ENCODE peak calls at places on chromosomes 1 and 21, in five cellular contexts. H is A549, D is stomach, R is adrenal gland, S is heart left ventricle. I is an unnamed sample.

GRCh38 chr1:99334991-99335390 is 70.7 kb downstream of the PLPPR4 start:
- DNase-seq in S (no peak), H (no peak), R (no peak), D (no peak), I (no peak)

GRCh38 chr21:46459356-46460112 is 843 bp downstream of the DIP2A start:
- DNase-seq in S (peak), H (no peak), R (peak), D (peak), I (no peak)

GRCh38 chr1:226131639-226132038 is 54.9 kb downstream of the ACBD3 start:
- DNase-seq in D (no peak), H (no peak), R (no peak), S (no peak), I (no peak)

GRCh38 chr1:54528613-54529012 is 19.4 kb upstream of the ACOT11 start:
- DNase-seq in H (no peak), D (no peak), R (no peak), S (no peak), I (no peak)

GRCh38 chr1:156060937-156061636 is at the start of gene RAB25:
- DNase-seq in H (no peak), R (no peak), S (peak), D (peak), I (no peak)

GRCh38 chr1:241356519-241357365 is at the start of gene RGS7:
- DNase-seq in D (peak), H (peak), S (no peak), R (peak), I (peak)

GRCh38 chr1:178581351-178581951 is 68.5 kb downstream of the TEX35 start:
- DNase-seq in H (no peak), R (no peak), D (no peak), S (no peak), I (no peak)

GRCh38 chr1:116971965-116972675 is 29.4 kb upstream of the CD101 start:
- DNase-seq in H (no peak), R (no peak), D (no peak), S (no peak), I (no peak)

GRCh38 chr21:45333583-45334121 is 46.0 kb upstream of the POFUT2 start:
- DNase-seq in R (no peak), S (no peak), D (no peak), H (no peak), I (no peak)

GRCh38 chr1:202154766-202155477 is 5.5 kb downstream of the PTPN7 start:
- DNase-seq in S (no peak), D (peak), H (peak), R (no peak), I (peak)

GRCh38 chr1:220990417-220991337 is 111.4 kb downstream of the HLX start:
- DNase-seq in H (peak), D (no peak), S (no peak), R (no peak), I (no peak)

GRCh38 chr1:242523968-242524570 is 428 bp downstream of the PLD5 start:
- DNase-seq in R (peak), D (no peak), H (peak), S (peak), I (no peak)

GRCh38 chr1:226417830-226418546 is 10.1 kb upstream of the PARP1 start:
- DNase-seq in S (no peak), H (no peak), D (no peak), R (no peak), I (no peak)

GRCh38 chr1:62304515-62304914 is 14.7 kb downstream of the KANK4 start:
- DNase-seq in S (no peak), H (no peak), D (no peak), R (no peak), I (no peak)

GRCh38 chr21:36288651-36289243 is 31.2 kb upstream of the MORC3 start:
- DNase-seq in D (no peak), S (no peak), H (no peak), R (no peak), I (no peak)

GRCh38 chr1:210477328-210477924 is 148.7 kb downstream of the HHAT start:
- DNase-seq in R (no peak), D (no peak), H (peak), S (no peak), I (peak)

GRCh38 chr21:32378956-32379355 is 13.9 kb downstream of the URB1 start:
- DNase-seq in S (peak), H (no peak), D (no peak), R (no peak), I (no peak)

GRCh38 chr21:27532081-27532480 is 565.2 kb upstream of the ADAMTS5 start:
- DNase-seq in D (no peak), R (no peak), S (no peak), H (peak), I (peak)

GRCh38 chr1:30405631-30406212 is 317.7 kb downstream of the MATN1 start:
- DNase-seq in S (no peak), H (no peak), D (peak), R (no peak), I (no peak)

GRCh38 chr1:87933171-87933570 is 604.5 kb downstream of the LMO4 start:
- DNase-seq in R (no peak), D (no peak), H (no peak), S (no peak), I (no peak)

GRCh38 chr21:41970751-41971653 is 17.2 kb upstream of the C2CD2 start:
- DNase-seq in D (peak), H (no peak), S (no peak), R (no peak), I (no peak)

GRCh38 chr1:169086603-169087455 is 19.7 kb upstream of the ATP1B1 start:
- DNase-seq in R (no peak), S (no peak), H (peak), D (no peak), I (no peak)

GRCh38 chr21:41317458-41317857 is 857 bp downstream of the FAM3B start:
- DNase-seq in D (peak), H (no peak), S (no peak), R (no peak), I (no peak)

DNA sequence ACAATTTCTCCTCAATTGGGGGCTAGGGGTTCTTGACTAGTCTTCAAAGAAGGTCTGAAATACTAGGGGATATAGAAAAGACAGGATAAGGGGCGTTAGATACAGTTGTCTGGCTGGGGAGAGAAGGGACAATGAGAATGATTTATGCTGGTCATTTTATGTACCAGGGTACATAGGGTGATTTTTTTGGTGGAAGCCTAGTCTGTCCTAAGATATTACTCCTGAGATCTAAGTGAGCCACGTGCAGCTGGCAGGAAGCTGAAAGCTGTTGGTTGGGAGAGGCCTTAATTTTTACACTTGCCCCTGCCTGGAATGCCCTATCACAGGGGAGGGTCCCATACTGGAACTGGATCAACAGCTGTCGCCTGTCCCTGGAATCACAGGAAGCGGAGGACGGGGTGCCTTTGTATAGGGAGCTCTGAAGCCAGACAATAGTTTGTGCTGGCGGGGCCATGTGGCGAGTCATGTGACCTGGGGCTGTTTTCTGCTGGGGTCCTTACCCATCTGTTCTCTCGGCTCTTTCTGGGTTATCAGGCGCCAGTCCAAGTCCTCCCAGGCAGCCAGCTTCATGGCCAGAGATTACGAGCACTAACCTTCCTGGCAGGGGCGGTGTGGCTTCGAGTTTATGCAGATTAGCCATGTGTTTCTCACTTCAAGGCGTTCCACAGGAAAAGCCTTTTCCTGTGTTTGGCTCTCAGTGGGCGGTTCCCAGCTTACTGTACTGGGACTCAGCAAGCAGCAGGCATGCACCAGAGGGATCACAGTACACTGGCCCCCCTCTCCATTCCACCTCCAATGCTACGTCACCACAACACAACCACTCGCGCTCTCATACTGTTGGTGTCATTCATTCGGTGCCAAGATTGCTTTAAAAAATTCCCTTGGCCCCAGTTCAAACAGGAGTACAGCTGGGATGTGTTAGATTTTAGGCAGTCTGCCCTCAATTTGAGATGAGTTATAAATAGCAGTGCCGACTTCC is 27.5 kb downstream of the ARID1A start:
- DNase-seq in D (peak), R (peak), H (peak), S (peak), I (peak)
- TF ChIP-seq POLR2A in D (no peak), R (no peak), H (no peak), S (no peak), I (no peak)

DNA sequence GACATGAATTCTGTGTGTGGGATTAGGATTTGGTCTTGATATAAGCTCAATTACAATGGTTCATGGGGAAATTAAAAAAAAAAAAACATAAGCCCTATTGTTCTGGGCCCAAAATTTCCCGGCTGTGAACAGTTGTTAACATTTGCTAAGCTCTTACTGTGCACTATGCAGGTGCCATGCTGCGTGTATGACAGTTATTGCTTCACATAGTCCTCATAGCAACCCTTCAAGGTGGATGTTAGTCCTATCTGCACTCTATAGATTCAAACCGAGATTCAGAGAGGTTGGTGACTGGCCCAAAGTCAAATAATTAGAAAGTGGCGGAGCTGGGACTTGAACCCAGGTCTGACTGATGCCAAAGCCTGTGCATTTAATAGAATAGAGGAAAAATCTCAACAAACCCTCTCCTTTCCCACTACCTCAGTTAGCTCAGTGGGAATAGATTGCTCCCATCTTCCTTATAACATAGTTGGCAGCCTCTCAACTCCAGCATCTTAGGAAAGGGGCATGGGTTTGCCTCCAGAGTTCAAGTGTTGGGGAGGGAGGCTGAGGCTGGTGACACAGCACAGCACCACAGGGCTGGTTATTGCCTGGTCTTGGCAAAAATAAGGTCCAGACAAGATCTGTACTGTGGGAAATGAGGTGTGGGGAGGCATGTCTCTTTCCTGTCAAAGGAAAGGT is 55.0 kb upstream of the GCLM start:
- DNase-seq in H (no peak), R (no peak), D (no peak), S (no peak), I (no peak)
- TF ChIP-seq POLR2A in H (no peak), R (no peak), D (no peak), S (no peak), I (no peak)

GRCh38 chr1:160638926-160639325 is 7.9 kb downstream of the SLAMF1 start:
- DNase-seq in H (no peak), D (no peak), S (no peak), R (no peak), I (no peak)

GRCh38 chr1:160637821-160638539 is 8.9 kb downstream of the SLAMF1 start:
- DNase-seq in S (no peak), H (no peak), R (no peak), D (no peak), I (no peak)

GRCh38 chr1:160638540-160638857 is 8.3 kb downstream of the SLAMF1 start:
- DNase-seq in D (no peak), S (no peak), R (no peak), H (no peak), I (no peak)

GRCh38 chr1:160640359-160641123 is 6.3 kb downstream of the SLAMF1 start:
- DNase-seq in D (no peak), R (no peak), H (no peak), S (no peak), I (no peak)

DNA sequence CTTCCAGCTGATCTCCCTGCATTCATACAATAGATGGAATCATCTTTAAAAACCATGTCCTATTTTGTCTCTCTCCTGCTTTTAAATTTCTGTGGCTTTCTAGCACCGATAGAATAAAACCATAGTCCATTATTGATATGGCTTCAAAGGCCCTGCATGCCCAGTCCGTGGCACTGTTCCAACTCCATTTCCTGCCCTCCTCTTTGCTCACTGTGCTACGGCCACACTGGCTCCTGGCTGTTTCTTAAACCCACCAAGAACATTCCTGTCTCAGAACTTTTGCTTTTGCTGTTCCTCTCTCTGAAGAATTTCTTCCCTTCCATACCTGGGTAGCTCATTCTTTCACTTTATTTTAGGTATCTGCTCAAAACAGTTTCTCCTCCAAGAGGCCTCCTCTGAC is 7.2 kb downstream of the SLAMF1 start:
- DNase-seq in H (no peak), R (no peak), S (no peak), D (peak), I (no peak)
- TF ChIP-seq POLR2A in H (no peak), R (no peak), S (no peak), D (no peak), I (no peak)

GRCh38 chr1:162219461-162219860 is 150.0 kb downstream of the NOS1AP start:
- DNase-seq in R (no peak), S (no peak), H (no peak), D (no peak), I (no peak)
- TF ChIP-seq POLR2A in R (no peak), S (no peak), H (no peak), D (no peak), I (no peak)

GRCh38 chr1:15975805-15976680 is at the start of gene ZBTB17:
- DNase-seq in D (peak), H (peak), R (peak), S (peak), I (peak)
- TF ChIP-seq POLR2A in D (peak), H (peak), R (peak), S (no peak), I (peak)

GRCh38 chr1:183247931-183248330 is 61.9 kb downstream of the LAMC2 start:
- DNase-seq in D (no peak), R (no peak), H (no peak), S (no peak), I (no peak)
- TF ChIP-seq POLR2A in D (no peak), R (no peak), H (no peak), S (no peak), I (no peak)

DNA sequence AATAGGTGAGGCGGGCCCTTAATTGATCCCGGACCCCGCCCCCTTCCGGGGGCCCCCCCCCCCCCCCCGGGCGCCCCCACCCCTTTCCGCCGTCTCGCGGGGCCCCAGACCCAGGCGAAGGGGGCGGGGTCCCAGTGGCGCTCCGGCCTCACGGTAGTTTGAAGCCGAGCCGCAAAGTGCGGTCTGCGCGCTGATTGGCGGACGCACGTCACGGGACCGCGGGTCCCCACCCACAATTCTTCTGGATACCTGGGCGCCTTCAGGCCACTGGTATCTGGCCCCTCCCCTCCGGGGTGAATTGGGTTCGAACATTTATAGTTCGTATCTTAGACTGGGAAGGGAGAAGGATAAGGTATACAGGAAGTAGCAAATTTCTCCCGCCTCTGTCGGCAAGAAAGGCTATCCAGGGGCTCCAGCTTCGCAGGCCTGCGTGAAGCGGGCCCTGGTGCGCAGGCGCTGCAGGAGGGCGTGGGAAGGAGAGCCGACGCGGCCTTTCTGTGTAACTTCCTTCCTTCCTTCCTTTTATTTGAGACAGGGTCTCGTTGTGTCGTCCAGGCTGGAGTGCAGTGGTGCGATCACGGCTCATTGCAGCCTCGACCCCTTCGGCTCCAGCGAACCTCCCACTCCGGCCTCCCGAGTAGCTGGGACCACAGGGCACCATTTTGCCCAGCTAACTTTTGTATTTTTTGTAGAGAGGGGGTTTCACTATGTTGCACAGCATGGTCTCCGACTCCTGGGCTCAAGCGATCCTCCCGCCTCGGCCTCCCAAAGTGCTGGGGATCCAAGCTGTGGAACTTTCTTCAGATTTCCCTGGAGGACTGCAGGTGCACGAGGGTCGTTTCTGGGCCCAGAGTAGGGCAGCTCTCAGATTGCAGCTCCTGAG is 564 bp upstream of the HMGN1 start:
- DNase-seq in S (peak), H (peak), D (peak), R (peak), I (peak)
- TF ChIP-seq POLR2A in S (no peak), H (peak), D (peak), R (peak), I (no peak)

GRCh38 chr1:38858833-38859560 is 575 bp downstream of the RRAGC start:
- DNase-seq in H (peak), S (peak), R (peak), D (peak), I (peak)
- TF ChIP-seq POLR2A in H (no peak), S (no peak), R (peak), D (no peak), I (no peak)

DNA sequence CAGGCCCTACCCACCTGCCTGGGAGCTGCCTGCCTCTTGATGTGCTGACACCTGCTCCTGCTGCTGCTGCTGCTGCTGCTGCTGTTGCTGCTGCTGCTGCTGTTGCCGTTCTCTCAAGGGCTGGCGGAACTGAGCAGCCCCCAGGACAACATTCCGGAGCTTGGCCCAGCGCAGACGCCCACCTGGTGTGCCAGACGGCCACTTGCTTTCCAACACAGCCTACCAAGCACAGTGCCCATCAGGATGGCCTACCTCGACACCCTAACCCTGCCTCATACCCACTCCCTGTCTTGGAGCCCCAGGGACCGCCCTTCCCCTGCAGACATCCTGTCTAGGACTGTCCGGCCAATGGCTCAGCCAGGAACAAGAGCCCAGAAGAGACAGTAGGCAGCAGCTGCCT is 11.8 kb downstream of the DENND4B start:
- DNase-seq in H (no peak), R (no peak), S (no peak), D (no peak), I (no peak)
- TF ChIP-seq POLR2A in H (no peak), R (no peak), S (no peak), D (no peak), I (no peak)

GRCh38 chr1:244844155-244845121 is 9.0 kb downstream of the COX20 start:
- DNase-seq in H (no peak), D (no peak), R (no peak), S (no peak), I (no peak)
- TF ChIP-seq POLR2A in H (no peak), D (no peak), R (no peak), S (no peak), I (no peak)

I was measured in H54.